ENCODE peak calls at places on chromosomes 5 and 9, in seven cellular contexts. S is activated CD4-positive, alpha-beta T cell treated with anti-CD3 and anti-CD28 coated beads, Interleukin-2, amount 50 U/mL, for 1 hour; G is sciatic nerve; E is activated gamma-delta T cell treated with Interleukin-2 at 50 U/mL for 16 hours; P is stimulated activated naive B cell treated with anti-CD40 and anti-IgM and Interleukin-4, amounts not matched to agents 10 μg/mL and 1 μg/mL and 100 μg/mL, for 72 hours; O is stimulated activated CD8-positive, alpha-beta memory T cell treated with anti-CD3 and anti-CD28 coated beads, Interleukin-7, amount 100 ng/mL, for 24 hours; M is NCI-H2227 treated with DMSO at 0.1 percent for 48 hours. V is an unnamed sample.

GRCh38 chr9:68897557-68898145 is 116.3 kb downstream of the PRKACG start:
- DNase-seq in S (no peak), G (no peak), E (no peak), P (no peak), O (no peak), M (no peak), V (no peak)

GRCh38 chr5:120293796-120294195 is 170.3 kb upstream of the PRR16 start:
- DNase-seq in S (no peak), G (no peak), E (no peak), P (no peak), O (no peak), M (no peak), V (peak; percentile 79)

GRCh38 chr9:100066539-100066938 is 32.3 kb downstream of the ERP44 start:
- DNase-seq in S (no peak), G (no peak), E (no peak), P (no peak), O (no peak), M (no peak), V (peak; percentile 49)

GRCh38 chr5:36111238-36111637 is 40.4 kb downstream of the LMBRD2 start:
- DNase-seq in S (no peak), G (no peak), E (no peak), P (no peak), O (no peak), M (no peak), V (no peak)

GRCh38 chr5:37833990-37834389 is 5.9 kb downstream of the GDNF start:
- DNase-seq in S (no peak), G (no peak), E (no peak), P (no peak), O (no peak), M (no peak), V (no peak)

GRCh38 chr9:109781541-109782197 is 1.7 kb downstream of the PALM2AKAP2 start:
- DNase-seq in S (no peak), G (no peak), E (no peak), P (no peak), O (no peak), M (no peak), V (no peak)

GRCh38 chr5:120538644-120539043 is 74.5 kb downstream of the PRR16 start:
- DNase-seq in S (no peak), G (no peak), E (no peak), P (no peak), O (no peak), M (no peak), V (peak; percentile 47)

GRCh38 chr5:107817951-107818350 is 147.2 kb upstream of the EFNA5 start:
- DNase-seq in S (no peak), G (no peak), E (no peak), P (no peak), O (no peak), M (no peak), V (no peak)

GRCh38 chr5:142171270-142171669 is 62.7 kb downstream of the NDFIP1 start:
- DNase-seq in S (no peak), G (no peak), E (no peak), P (no peak), O (no peak), M (no peak), V (no peak)

GRCh38 chr9:97660847-97661246 is 27.2 kb downstream of the NCBP1 start:
- DNase-seq in S (no peak), G (no peak), E (no peak), P (no peak), O (no peak), M (no peak), V (peak; percentile 81)

GRCh38 chr9:136348691-136349090 is 14.9 kb downstream of the DNLZ start:
- DNase-seq in S (no peak), G (no peak), E (no peak), P (no peak), O (no peak), M (no peak), V (no peak)

GRCh38 chr5:24232929-24233328 is 411.8 kb downstream of the CDH10 start:
- DNase-seq in S (no peak), G (no peak), E (no peak), P (no peak), O (no peak), M (no peak), V (no peak)

GRCh38 chr5:76942581-76942980 is 10.3 kb upstream of the CRHBP start:
- DNase-seq in S (no peak), G (no peak), E (no peak), P (no peak), O (no peak), M (no peak), V (no peak)

GRCh38 chr5:40446910-40447309 is 232.8 kb upstream of the PTGER4 start:
- DNase-seq in S (no peak), G (no peak), E (no peak), P (no peak), O (no peak), M (no peak), V (peak; percentile 96)

GRCh38 chr5:61178702-61179101 is 16.4 kb upstream of the SMIM15 start:
- DNase-seq in S (no peak), G (no peak), E (no peak), P (no peak), O (no peak), M (no peak), V (no peak)